ENCODE peak calls at places on chromosomes 5 and 9, in five cellular contexts. A is stimulated activated CD4-positive, alpha-beta T cell treated with anti-CD3 and anti-CD28 coated beads, Interleukin-15, amount 100 ng/mL, for 1 hour; L is aorta; I is stimulated activated CD8-positive, alpha-beta memory T cell treated with anti-CD3 and anti-CD28 coated beads, Interleukin-2, amount 100 ng/mL, for 48 hours; N is A549. T is an unnamed sample.

GRCh38 chr5:55278778-55279177 is 28.7 kb downstream of the DHX29 start:
- DNase-seq in L (no peak), I (no peak), N (no peak), A (no peak), T (no peak)

GRCh38 chr9:27537027-27537435 is 7.4 kb upstream of the MOB3B start:
- DNase-seq in N (no peak), I (no peak), A (no peak), L (no peak), T (no peak)

GRCh38 chr9:88998506-88998905 is 7.2 kb downstream of the S1PR3 start:
- DNase-seq in I (no peak), N (no peak), L (no peak), A (no peak), T (no peak)

GRCh38 chr9:127976498-127976897 is 4.3 kb downstream of the EEIG1 start:
- DNase-seq in I (no peak), L (no peak), A (no peak), N (no peak), T (no peak)

GRCh38 chr5:2113348-2114131 is 230.8 kb upstream of the IRX4 start:
- DNase-seq in N (no peak), A (no peak), I (no peak), L (no peak), T (no peak)

GRCh38 chr5:105619725-105620124 is 2051.0 kb downstream of the EFNA5 start:
- DNase-seq in N (no peak), A (no peak), L (no peak), I (no peak), T (no peak)

GRCh38 chr5:1882337-1883119 is at the start of gene IRX4:
- DNase-seq in N (peak), L (peak), I (no peak), A (no peak), T (peak)

GRCh38 chr5:150186137-150186536 is 3.7 kb upstream of the SLC6A7 start:
- DNase-seq in N (no peak), A (no peak), L (no peak), I (no peak), T (no peak)

GRCh38 chr5:13251623-13252367 is 692.7 kb downstream of the DNAH5 start:
- DNase-seq in A (no peak), L (no peak), N (no peak), I (no peak), T (no peak)

GRCh38 chr9:131045300-131046092 is 36.5 kb downstream of the LAMC3 start:
- DNase-seq in N (peak), A (no peak), L (no peak), I (peak), T (no peak)

GRCh38 chr9:120928720-120929389 is 2.3 kb upstream of the TRAF1 start:
- DNase-seq in L (peak), N (peak), I (peak), A (peak), T (no peak)

GRCh38 chr5:107668154-107668932 is 2.4 kb downstream of the EFNA5 start:
- DNase-seq in N (no peak), A (no peak), L (no peak), I (no peak), T (no peak)

GRCh38 chr5:175047048-175047447 is 322.7 kb downstream of the MSX2 start:
- DNase-seq in N (no peak), A (no peak), L (no peak), I (no peak), T (no peak)

GRCh38 chr5:122067330-122067885 is 10.7 kb downstream of the LOX start:
- DNase-seq in I (no peak), L (no peak), N (no peak), A (no peak), T (no peak)

GRCh38 chr9:130120832-130121231 is 51.4 kb upstream of the NCS1 start:
- DNase-seq in I (no peak), N (no peak), A (no peak), L (no peak), T (no peak)

GRCh38 chr5:164553851-164554250 is 1048.4 kb downstream of the MAT2B start:
- DNase-seq in L (no peak), N (no peak), I (no peak), A (no peak), T (no peak)

GRCh38 chr9:20844916-20845315 is 160.9 kb downstream of the FOCAD start:
- DNase-seq in N (no peak), A (no peak), I (no peak), L (no peak), T (no peak)

GRCh38 chr5:81949479-81949878 is 22.3 kb upstream of the ATG10 start:
- DNase-seq in A (no peak), N (no peak), I (no peak), L (no peak), T (no peak)

GRCh38 chr9:35748858-35749514 is at the start of the genes GBA2 and RGP1:
- DNase-seq in N (peak), A (peak), I (peak), L (peak), T (peak)

GRCh38 chr5:147310059-147310704 is 75.4 kb downstream of the STK32A start:
- DNase-seq in L (peak), A (no peak), N (peak), I (no peak), T (peak)

GRCh38 chr9:15578719-15579118 is 25.9 kb downstream of the CCDC171 start:
- DNase-seq in L (no peak), N (no peak), I (no peak), A (no peak), T (no peak)

GRCh38 chr9:120873512-120873911 is 3.5 kb downstream of the PHF19 start:
- DNase-seq in I (no peak), N (peak), A (no peak), L (no peak), T (peak)

GRCh38 chr9:113484258-113484730 is 20.8 kb downstream of the RGS3 start:
- DNase-seq in A (no peak), N (no peak), L (peak), I (no peak), T (no peak)

GRCh38 chr5:159486836-159487235 is 156.5 kb upstream of the IL12B start:
- DNase-seq in A (no peak), I (no peak), L (no peak), N (no peak), T (no peak)

GRCh38 chr5:15664961-15665360 is 165.0 kb downstream of the FBXL7 start:
- DNase-seq in N (no peak), L (no peak), A (no peak), I (no peak), T (no peak)

GRCh38 chr5:116614603-116614920 is 39.9 kb upstream of the SEMA6A start:
- DNase-seq in I (no peak), L (no peak), A (no peak), N (no peak), T (no peak)